ENCODE peak calls at places on chromosomes 2 and 18, in six cellular contexts. S is H1, H is HepG2, G is GM12892, N is K562, Y is SK-N-SH. W is an unnamed sample.

GRCh38 chr2:26968001-26968400 is 2.4 kb upstream of the MAPRE3 start:
- DNase-seq in S (no peak), H (no peak), G (no peak), N (no peak), Y (no peak), W (no peak)

GRCh38 chr2:127358044-127358443 is 29.7 kb downstream of the MAP3K2 start:
- DNase-seq in S (no peak), H (peak; percentile 30), G (no peak), N (no peak), Y (no peak), W (no peak)

GRCh38 chr2:141911485-141912066 is 219.2 kb downstream of the LRP1B start:
- DNase-seq in S (peak; percentile 57), H (peak; percentile 50), G (no peak), N (no peak), Y (no peak), W (no peak)

GRCh38 chr18:48545690-48546365 is 7.0 kb downstream of the CTIF start:
- DNase-seq in S (peak; percentile 62), H (no peak), G (no peak), N (peak; percentile 44), Y (peak; percentile 59), W (no peak)

GRCh38 chr2:42046819-42047487 is 868 bp upstream of the PKDCC start:
- DNase-seq in S (peak; percentile 70), H (peak; percentile 58), G (no peak), N (peak; percentile 40), Y (peak; percentile 63), W (no peak)

GRCh38 chr2:161044095-161044874 is 115.9 kb upstream of the TANK start:
- DNase-seq in S (no peak), H (no peak), G (no peak), N (no peak), Y (no peak), W (no peak)

GRCh38 chr2:101587251-101587650 is 110.3 kb upstream of the MAP4K4 start:
- DNase-seq in S (no peak), H (no peak), G (no peak), N (no peak), Y (no peak), W (no peak)

GRCh38 chr2:235468978-235469694 is 24.7 kb upstream of the AGAP1 start:
- DNase-seq in S (no peak), H (no peak), G (no peak), N (no peak), Y (no peak), W (no peak)

GRCh38 chr2:196176142-196176738 is 4.9 kb upstream of the STK17B start:
- DNase-seq in S (no peak), H (no peak), G (no peak), N (no peak), Y (no peak), W (no peak)

GRCh38 chr2:196131384-196131861 is 40.0 kb downstream of the STK17B start:
- DNase-seq in S (peak; percentile 82), H (peak; percentile 83), G (no peak), N (peak; percentile 39), Y (peak; percentile 7), W (no peak)

GRCh38 chr2:45450633-45451032 is 160.4 kb downstream of the SRBD1 start:
- DNase-seq in S (no peak), H (no peak), G (no peak), N (no peak), Y (no peak), W (no peak)

GRCh38 chr2:4091869-4092268 is 388.5 kb downstream of the DCDC2C start:
- DNase-seq in S (no peak), H (no peak), G (no peak), N (no peak), Y (no peak), W (no peak)

GRCh38 chr18:39951321-39951720 is 2003.7 kb upstream of the PIK3C3 start:
- DNase-seq in S (no peak), H (no peak), G (no peak), N (no peak), Y (no peak), W (no peak)

GRCh38 chr2:113873867-113874266 is 16.0 kb upstream of the ACTR3 start:
- DNase-seq in S (no peak), H (no peak), G (no peak), N (no peak), Y (no peak), W (no peak)

GRCh38 chr2:45380131-45380836 is 230.8 kb downstream of the SRBD1 start:
- DNase-seq in S (no peak), H (peak; percentile 15), G (no peak), N (no peak), Y (no peak), W (no peak)

GRCh38 chr18:65206551-65207260 is 544.1 kb upstream of the CDH7 start:
- DNase-seq in S (peak; percentile 57), H (peak; percentile 4), G (no peak), N (no peak), Y (no peak), W (no peak)

GRCh38 chr2:150676747-150677382 is 189.4 kb upstream of the RND3 start:
- DNase-seq in S (no peak), H (no peak), G (no peak), N (no peak), Y (no peak), W (no peak)

GRCh38 chr18:22951823-22952222 is 18.7 kb downstream of the RBBP8 start:
- DNase-seq in S (no peak), H (no peak), G (no peak), N (no peak), Y (no peak), W (no peak)

GRCh38 chr18:51029694-51030536 is at the start of gene SMAD4:
- DNase-seq in S (peak; percentile 100), H (peak; percentile 89), G (peak; percentile 91), N (peak; percentile 93), Y (peak; percentile 98), W (peak; percentile 89)

GRCh38 chr2:28068098-28068497 is 177.6 kb downstream of the BABAM2 start:
- DNase-seq in S (no peak), H (no peak), G (no peak), N (no peak), Y (no peak), W (no peak)

GRCh38 chr2:229342376-229342775 is 71.3 kb upstream of the PID1 start:
- DNase-seq in S (peak; percentile 89), H (peak; percentile 4), G (no peak), N (peak; percentile 7), Y (peak; percentile 20), W (no peak)

GRCh38 chr2:127083819-127084503 is 23.0 kb downstream of the BIN1 start:
- DNase-seq in S (no peak), H (no peak), G (no peak), N (no peak), Y (no peak), W (no peak)

GRCh38 chr18:77622009-77622692 is 372.5 kb downstream of the GALR1 start:
- DNase-seq in S (no peak), H (no peak), G (no peak), N (no peak), Y (no peak), W (no peak)

GRCh38 chr2:112646102-112646719 is 472 bp downstream of the SLC20A1 start:
- DNase-seq in S (no peak), H (no peak), G (peak; percentile 36), N (no peak), Y (peak; percentile 73), W (peak; percentile 35)

GRCh38 chr2:12619975-12620374 is 96.8 kb upstream of the TRIB2 start:
- DNase-seq in S (no peak), H (no peak), G (no peak), N (no peak), Y (no peak), W (no peak)

GRCh38 chr18:42641996-42642395 is 473.5 kb downstream of the RIT2 start:
- DNase-seq in S (no peak), H (no peak), G (no peak), N (no peak), Y (no peak), W (no peak)

GRCh38 chr18:42636309-42636708 is 479.2 kb downstream of the RIT2 start:
- DNase-seq in S (no peak), H (no peak), G (no peak), N (no peak), Y (no peak), W (no peak)

GRCh38 chr18:42644729-42645131 is 470.8 kb downstream of the RIT2 start:
- DNase-seq in S (no peak), H (no peak), G (no peak), N (no peak), Y (peak; percentile 4), W (no peak)

GRCh38 chr18:42635378-42636048 is 480.0 kb downstream of the RIT2 start:
- DNase-seq in S (no peak), H (no peak), G (no peak), N (no peak), Y (peak; percentile 7), W (no peak)

GRCh38 chr18:42640160-42640559 is 475.3 kb downstream of the RIT2 start:
- DNase-seq in S (no peak), H (no peak), G (no peak), N (no peak), Y (no peak), W (no peak)
- TF ChIP-seq TAF1 in S (no peak), H (no peak), G (no peak), N (no peak), Y (no peak), W (no peak)

GRCh38 chr18:21321711-21322110 is 79.7 kb downstream of the GREB1L start:
- DNase-seq in S (no peak), H (no peak), G (no peak), N (no peak), Y (no peak), W (no peak)

GRCh38 chr18:21314721-21315120 is 72.7 kb downstream of the GREB1L start:
- DNase-seq in S (no peak), H (no peak), G (no peak), N (no peak), Y (no peak), W (no peak)

GRCh38 chr18:21313576-21313975 is 71.5 kb downstream of the GREB1L start:
- DNase-seq in S (no peak), H (no peak), G (no peak), N (no peak), Y (no peak), W (no peak)

GRCh38 chr18:21316296-21316695 is 74.3 kb downstream of the GREB1L start:
- DNase-seq in S (no peak), H (no peak), G (no peak), N (no peak), Y (no peak), W (no peak)

GRCh38 chr18:21315741-21316187 is 73.7 kb downstream of the GREB1L start:
- DNase-seq in S (peak; percentile 71), H (peak; percentile 9), G (no peak), N (no peak), Y (no peak), W (no peak)
- TF ChIP-seq TAF1 in S (no peak), H (no peak), G (no peak), N (no peak), Y (no peak), W (no peak)

GRCh38 chr2:193518061-193518817 is 1323.5 kb upstream of the TMEFF2 start:
- DNase-seq in S (no peak), H (no peak), G (no peak), N (no peak), Y (no peak), W (no peak)
- TF ChIP-seq TAF1 in S (no peak), H (no peak), G (no peak), N (no peak), Y (no peak), W (no peak)

DNA sequence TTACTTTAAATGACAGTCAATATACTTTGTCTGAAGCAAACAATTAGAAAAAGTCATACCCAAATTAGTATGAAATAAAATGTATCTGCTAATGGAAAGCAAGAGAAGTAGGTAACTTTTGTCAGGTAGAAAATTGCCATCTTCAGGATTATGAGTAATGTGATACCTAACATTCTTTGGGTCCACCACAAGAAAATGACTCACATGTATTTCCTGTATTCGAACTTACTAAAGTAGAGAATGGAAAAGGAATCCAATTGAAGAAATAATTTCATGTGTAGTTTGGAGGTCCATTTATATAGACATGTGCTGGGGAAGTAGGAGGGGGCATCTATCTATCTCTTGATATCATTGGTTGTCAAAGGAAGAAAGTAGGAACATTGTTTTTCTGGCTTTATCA is 636.2 kb upstream of the CHAC2 start:
- DNase-seq in S (no peak), H (no peak), G (no peak), N (no peak), Y (no peak), W (no peak)
- TF ChIP-seq TAF1 in S (no peak), H (no peak), G (no peak), N (no peak), Y (no peak), W (no peak)

W was measured in GM12891.